ENCODE peak calls at places on chromosomes 16 and 17, in four cellular contexts. One of them, this sample, is unnamed.

GRCh38 chr16:11340710-11341109 is 4.5 kb upstream of the RMI2 start:
- DNase-seq in tibial nerve: no peak
- DNase-seq in astrocyte of the hippocampus: no peak
- DNase-seq in HTR-8/SVneo: no peak
- DNase-seq in this sample: no peak

GRCh38 chr17:12983986-12984932 is 33.6 kb downstream of the ELAC2 start:
- DNase-seq in tibial nerve: peak; percentile 69
- DNase-seq in astrocyte of the hippocampus: peak; percentile 92
- DNase-seq in HTR-8/SVneo: no peak
- DNase-seq in this sample: no peak

GRCh38 chr16:15672514-15673167 is 22.6 kb downstream of the NDE1 start:
- DNase-seq in tibial nerve: peak; percentile 98
- DNase-seq in astrocyte of the hippocampus: peak; percentile 92
- DNase-seq in HTR-8/SVneo: peak; percentile 92
- DNase-seq in this sample: peak; percentile 97

GRCh38 chr17:19728114-19728495 is 11.7 kb upstream of the SLC47A2 start:
- DNase-seq in tibial nerve: peak; percentile 80
- DNase-seq in astrocyte of the hippocampus: peak; percentile 90
- DNase-seq in HTR-8/SVneo: peak; percentile 67
- DNase-seq in this sample: peak; percentile 62

GRCh38 chr16:47016700-47017133 is 43.2 kb upstream of the DNAJA2 start:
- DNase-seq in tibial nerve: no peak
- DNase-seq in astrocyte of the hippocampus: no peak
- DNase-seq in HTR-8/SVneo: no peak
- DNase-seq in this sample: no peak

GRCh38 chr17:81838753-81839255 is 4.0 kb upstream of the PPP1R27 start:
- DNase-seq in tibial nerve: no peak
- DNase-seq in astrocyte of the hippocampus: no peak
- DNase-seq in HTR-8/SVneo: no peak
- DNase-seq in this sample: no peak

GRCh38 chr17:57256708-57257112 is 387 bp downstream of the MSI2 start:
- DNase-seq in tibial nerve: peak; percentile 24
- DNase-seq in astrocyte of the hippocampus: peak; percentile 55
- DNase-seq in HTR-8/SVneo: no peak
- DNase-seq in this sample: peak; percentile 19

GRCh38 chr17:81427446-81428120 is 32.3 kb downstream of the BAHCC1 start:
- DNase-seq in tibial nerve: no peak
- DNase-seq in astrocyte of the hippocampus: peak; percentile 78
- DNase-seq in HTR-8/SVneo: no peak
- DNase-seq in this sample: no peak

GRCh38 chr17:39623356-39623950 is 3.3 kb upstream of the PPP1R1B start:
- DNase-seq in tibial nerve: peak; percentile 89
- DNase-seq in astrocyte of the hippocampus: peak; percentile 84
- DNase-seq in HTR-8/SVneo: peak; percentile 88
- DNase-seq in this sample: peak; percentile 59

GRCh38 chr17:2056221-2057129 is 1.6 kb downstream of the HIC1 start:
- DNase-seq in tibial nerve: no peak
- DNase-seq in astrocyte of the hippocampus: peak; percentile 77
- DNase-seq in HTR-8/SVneo: no peak
- DNase-seq in this sample: peak; percentile 45

GRCh38 chr16:88374736-88375135 is 8.0 kb upstream of the ZNF469 start:
- DNase-seq in tibial nerve: no peak
- DNase-seq in astrocyte of the hippocampus: no peak
- DNase-seq in HTR-8/SVneo: no peak
- DNase-seq in this sample: no peak

GRCh38 chr16:69660166-69660565 is 66.2 kb downstream of the NQO1 start:
- DNase-seq in tibial nerve: no peak
- DNase-seq in astrocyte of the hippocampus: no peak
- DNase-seq in HTR-8/SVneo: no peak
- DNase-seq in this sample: no peak

GRCh38 chr17:79573196-79573929 is 37.5 kb downstream of the RBFOX3 start:
- DNase-seq in tibial nerve: no peak
- DNase-seq in astrocyte of the hippocampus: no peak
- DNase-seq in HTR-8/SVneo: no peak
- DNase-seq in this sample: no peak

GRCh38 chr17:64385187-64386083 is 5.2 kb downstream of the PECAM1 start:
- DNase-seq in tibial nerve: peak; percentile 69
- DNase-seq in astrocyte of the hippocampus: peak; percentile 87
- DNase-seq in HTR-8/SVneo: peak; percentile 88
- DNase-seq in this sample: peak; percentile 97

GRCh38 chr16:19113577-19114358 is at the start of gene ITPRIPL2:
- DNase-seq in tibial nerve: peak; percentile 75
- DNase-seq in astrocyte of the hippocampus: peak; percentile 91
- DNase-seq in HTR-8/SVneo: peak; percentile 54
- DNase-seq in this sample: peak; percentile 86

This sample was measured in dermis microvascular lymphatic vessel endothelial cell.